ENCODE peak calls at places on chromosomes 12 and 14, in eight cellular contexts. W is A549; V is right cardiac atrium; E is NCI-H1092; D is CD8-positive, alpha-beta memory T cell; N is ureter; F is iris pigment epithelial cell; Y is nucleus accumbens. G is an unnamed sample.

GRCh38 chr14:33280646-33281045 is 342.0 kb downstream of the NPAS3 start:
- DNase-seq in W (no peak), V (no peak), E (no peak), D (no peak), N (no peak), F (peak; percentile 58), Y (no peak), G (no peak)

GRCh38 chr12:109624467-109624866 is 50.9 kb downstream of the MVK start:
- DNase-seq in W (no peak), V (no peak), E (no peak), D (no peak), N (no peak), F (no peak), Y (peak; percentile 25), G (no peak)

GRCh38 chr12:57368349-57369095 is 62.3 kb downstream of the R3HDM2 start:
- DNase-seq in W (peak; percentile 97), V (no peak), E (no peak), D (no peak), N (no peak), F (peak; percentile 32), Y (no peak), G (no peak)

GRCh38 chr12:133156125-133156690 is 25.1 kb upstream of the ZNF268 start:
- DNase-seq in W (peak; percentile 17), V (no peak), E (no peak), D (no peak), N (no peak), F (no peak), Y (no peak), G (no peak)

GRCh38 chr12:50764861-50765324 is 992 bp downstream of the ATF1 start:
- DNase-seq in W (peak; percentile 72), V (peak; percentile 48), E (no peak), D (no peak), N (no peak), F (peak; percentile 71), Y (peak; percentile 13), G (no peak)

GRCh38 chr12:95102916-95103671 is 29.7 kb upstream of the NR2C1 start:
- DNase-seq in W (peak; percentile 91), V (no peak), E (peak; percentile 28), D (no peak), N (no peak), F (peak; percentile 93), Y (no peak), G (no peak)

GRCh38 chr14:71764701-71765347 is 167.4 kb upstream of the RGS6 start:
- DNase-seq in W (no peak), V (no peak), E (no peak), D (no peak), N (no peak), F (peak; percentile 44), Y (no peak), G (no peak)

GRCh38 chr12:121970901-121971300 is 50.8 kb upstream of the BCL7A start:
- DNase-seq in W (no peak), V (peak; percentile 43), E (no peak), D (no peak), N (no peak), F (no peak), Y (no peak), G (no peak)

GRCh38 chr12:14995583-14996425 is 23.0 kb downstream of the PDE6H start:
- DNase-seq in W (peak; percentile 81), V (no peak), E (peak; percentile 38), D (peak; percentile 66), N (no peak), F (peak; percentile 77), Y (no peak), G (no peak)

GRCh38 chr12:108849653-108850052 is 7.7 kb downstream of the SSH1 start:
- DNase-seq in W (peak; percentile 47), V (peak; percentile 73), E (no peak), D (no peak), N (no peak), F (peak; percentile 63), Y (no peak), G (no peak)

GRCh38 chr12:106274575-106275081 is 26.8 kb upstream of the CKAP4 start:
- DNase-seq in W (peak; percentile 25), V (no peak), E (no peak), D (no peak), N (no peak), F (no peak), Y (no peak), G (no peak)

GRCh38 chr12:7042847-7043246 is 17.7 kb upstream of the C1S start:
- DNase-seq in W (peak; percentile 69), V (no peak), E (no peak), D (peak; percentile 3), N (no peak), F (peak; percentile 35), Y (no peak), G (no peak)

GRCh38 chr12:78185651-78186050 is 355.0 kb downstream of the NAV3 start:
- DNase-seq in W (no peak), V (no peak), E (no peak), D (no peak), N (no peak), F (no peak), Y (no peak), G (no peak)

GRCh38 chr12:127963926-127964325 is 303.0 kb upstream of the TMEM132C start:
- DNase-seq in W (no peak), V (no peak), E (no peak), D (no peak), N (no peak), F (no peak), Y (no peak), G (no peak)

GRCh38 chr14:52244328-52244727 is 23.2 kb upstream of the PTGDR start:
- DNase-seq in W (no peak), V (no peak), E (no peak), D (no peak), N (no peak), F (no peak), Y (no peak), G (no peak)

GRCh38 chr12:123024819-123025391 is 44.4 kb downstream of the ARL6IP4 start:
- DNase-seq in W (no peak), V (no peak), E (no peak), D (no peak), N (no peak), F (peak; percentile 51), Y (no peak), G (no peak)

GRCh38 chr12:76621582-76622024 is 62.0 kb upstream of the OSBPL8 start:
- DNase-seq in W (peak; percentile 73), V (peak; percentile 77), E (peak; percentile 1), D (peak; percentile 62), N (peak; percentile 72), F (peak; percentile 63), Y (peak; percentile 60), G (no peak)

GRCh38 chr14:98612434-98613200 is 659.4 kb downstream of the BCL11B start:
- DNase-seq in W (no peak), V (no peak), E (no peak), D (no peak), N (no peak), F (no peak), Y (no peak), G (no peak)

GRCh38 chr12:43968736-43969135 is 132.9 kb downstream of the TMEM117 start:
- DNase-seq in W (no peak), V (no peak), E (no peak), D (no peak), N (no peak), F (no peak), Y (no peak), G (no peak)

GRCh38 chr12:132622437-132623071 is 4.0 kb downstream of the P2RX2 start:
- DNase-seq in W (no peak), V (peak; percentile 55), E (no peak), D (no peak), N (no peak), F (peak; percentile 70), Y (no peak), G (peak; percentile 69)

GRCh38 chr12:67436230-67436629 is 167.1 kb downstream of the CAND1 start:
- DNase-seq in W (no peak), V (no peak), E (no peak), D (no peak), N (no peak), F (peak; percentile 17), Y (no peak), G (no peak)